ENCODE peak calls at places on chromosomes 2 and 18, in five cellular contexts. U is K562, L is heart right ventricle, Q is bronchial epithelial cell, A is pulmonary artery endothelial cell. C is an unnamed sample.

GRCh38 chr2:156423674-156424282 is 12.4 kb upstream of the GPD2 start:
- DNase-seq in U (no peak), L (no peak), Q (no peak), A (no peak), C (no peak)

GRCh38 chr2:33134086-33134763 is 187.5 kb downstream of the LTBP1 start:
- DNase-seq in U (peak), L (peak), Q (peak), A (peak), C (peak)

GRCh38 chr2:66578067-66578852 is 143.3 kb downstream of the MEIS1 start:
- DNase-seq in U (no peak), L (no peak), Q (no peak), A (no peak), C (no peak)

GRCh38 chr2:120762341-120763061 is 26.8 kb downstream of the GLI2 start:
- DNase-seq in U (no peak), L (no peak), Q (no peak), A (no peak), C (no peak)

GRCh38 chr18:36634573-36635216 is 194.1 kb downstream of the TPGS2 start:
- DNase-seq in U (no peak), L (no peak), Q (peak), A (no peak), C (no peak)

GRCh38 chr2:205324355-205324754 is 357.9 kb upstream of the NRP2 start:
- DNase-seq in U (no peak), L (no peak), Q (no peak), A (no peak), C (no peak)

GRCh38 chr2:11705711-11706110 is 35.7 kb upstream of the NTSR2 start:
- DNase-seq in U (no peak), L (no peak), Q (no peak), A (no peak), C (no peak)

GRCh38 chr2:182594286-182594685 is 121.8 kb upstream of the DNAJC10 start:
- DNase-seq in U (no peak), L (no peak), Q (peak), A (no peak), C (peak)

GRCh38 chr18:55048892-55049291 is 89.6 kb upstream of the CCDC68 start:
- DNase-seq in U (no peak), L (no peak), Q (peak), A (no peak), C (no peak)

GRCh38 chr2:29262681-29263260 is 147.6 kb downstream of the CLIP4 start:
- DNase-seq in U (no peak), L (no peak), Q (no peak), A (no peak), C (no peak)

GRCh38 chr2:78780321-78780720 is 245.2 kb upstream of the REG3G start:
- DNase-seq in U (no peak), L (no peak), Q (no peak), A (no peak), C (no peak)

GRCh38 chr2:64542071-64543005 is 18.2 kb downstream of the AFTPH start:
- DNase-seq in U (no peak), L (no peak), Q (no peak), A (no peak), C (no peak)

GRCh38 chr18:21955757-21956652 is 213.4 kb upstream of the GATA6 start:
- DNase-seq in U (peak), L (peak), Q (peak), A (peak), C (peak)

C was measured in non-pigmented ciliary epithelial cell.